ENCODE peak calls at places on chromosome 3, in five cellular contexts. O is stimulated activated CD8-positive, alpha-beta memory T cell treated with anti-CD3 and anti-CD28 coated beads, Interleukin-4, amount 100 ng/mL, for 48 hours; Z is OCI-M1; P is left cardiac atrium; U is AG10803. J is an unnamed sample.

GRCh38 chr3:142976621-142977398 is 13.3 kb upstream of the PAQR9 start:
- DNase-seq in U (peak), Z (peak), O (no peak), P (peak), J (no peak)

GRCh38 chr3:114418724-114419543 is 125.1 kb downstream of the TIGIT start:
- DNase-seq in P (no peak), Z (peak), O (no peak), U (peak), J (peak)

GRCh38 chr3:8561365-8561764 is 59.7 kb downstream of the LMCD1 start:
- DNase-seq in P (peak), O (no peak), U (no peak), Z (no peak), J (no peak)

GRCh38 chr3:153399636-153400035 is 237.6 kb downstream of the RAP2B start:
- DNase-seq in Z (peak), O (no peak), U (no peak), P (no peak), J (no peak)

GRCh38 chr3:59263152-59263551 is 213.3 kb upstream of the CFAP20DC start:
- DNase-seq in Z (no peak), U (peak), O (no peak), P (no peak), J (no peak)

GRCh38 chr3:182959474-182960350 is 20.6 kb downstream of the DCUN1D1 start:
- DNase-seq in Z (peak), P (no peak), O (no peak), U (no peak), J (no peak)

GRCh38 chr3:172853005-172853404 is 102.5 kb downstream of the ECT2 start:
- DNase-seq in P (no peak), O (no peak), U (no peak), Z (no peak), J (no peak)

GRCh38 chr3:172562881-172563835 is 39.9 kb upstream of the TNFSF10 start:
- DNase-seq in Z (peak), P (no peak), O (no peak), U (peak), J (no peak)

GRCh38 chr3:21704796-21705195 is 46.2 kb downstream of the ZNF385D start:
- DNase-seq in O (no peak), U (no peak), Z (no peak), P (no peak), J (no peak)

GRCh38 chr3:24683090-24683489 is 188.4 kb upstream of the THRB start:
- DNase-seq in P (no peak), Z (no peak), U (peak), O (no peak), J (no peak)

GRCh38 chr3:17213102-17213501 is 328.3 kb downstream of the PLCL2 start:
- DNase-seq in O (no peak), Z (no peak), P (no peak), U (peak), J (no peak)

GRCh38 chr3:188624384-188624783 is 470.4 kb downstream of the LPP start:
- DNase-seq in O (no peak), Z (no peak), U (peak), P (peak), J (no peak)

GRCh38 chr3:111903067-111903511 is 44.0 kb downstream of the PHLDB2 start:
- DNase-seq in U (peak), Z (no peak), P (no peak), O (no peak), J (no peak)

GRCh38 chr3:161607056-161607455 is 110.4 kb downstream of the OTOL1 start:
- DNase-seq in Z (no peak), U (no peak), O (no peak), P (no peak), J (no peak)

GRCh38 chr3:46926871-46927717 is 49.5 kb downstream of the CCDC12 start:
- DNase-seq in Z (no peak), O (no peak), P (no peak), U (no peak), J (peak)

GRCh38 chr3:11195721-11196332 is 41.5 kb downstream of the HRH1 start:
- DNase-seq in Z (no peak), O (peak), U (peak), P (no peak), J (no peak)

J was measured in Karpas-422.